ENCODE peak calls at places on chromosomes 7 and 10, in seven cellular contexts. One of them, this sample, is unnamed.

GRCh38 chr10:13099144-13099665 is 758 bp upstream of the OPTN start:
- DNase-seq in H9: peak
- DNase-seq in mesendoderm: peak
- DNase-seq in IMR-90: peak
- DNase-seq in neuronal stem cell: peak
- DNase-seq in H1: peak
- DNase-seq in trophoblast cell: peak
- DNase-seq in this sample: peak

GRCh38 chr10:31808258-31809218 is 120.1 kb downstream of the ARHGAP12 start:
- DNase-seq in neuronal stem cell: peak
- DNase-seq in mesendoderm: peak
- DNase-seq in H9: no peak
- DNase-seq in IMR-90: peak
- DNase-seq in trophoblast cell: no peak
- DNase-seq in H1: no peak
- DNase-seq in this sample: peak

GRCh38 chr7:151252961-151253691 is 4.6 kb upstream of the SMARCD3 start:
- DNase-seq in trophoblast cell: no peak
- DNase-seq in IMR-90: no peak
- DNase-seq in H1: peak
- DNase-seq in mesendoderm: peak
- DNase-seq in H9: no peak
- DNase-seq in neuronal stem cell: peak
- DNase-seq in this sample: peak

GRCh38 chr7:36710186-36710813 is 14.0 kb downstream of the AOAH start:
- DNase-seq in H1: no peak
- DNase-seq in mesendoderm: no peak
- DNase-seq in IMR-90: no peak
- DNase-seq in neuronal stem cell: no peak
- DNase-seq in trophoblast cell: no peak
- DNase-seq in H9: no peak
- DNase-seq in this sample: no peak

GRCh38 chr10:124027306-124028050 is 65.9 kb downstream of the CHST15 start:
- DNase-seq in trophoblast cell: no peak
- DNase-seq in neuronal stem cell: no peak
- DNase-seq in mesendoderm: no peak
- DNase-seq in H9: no peak
- DNase-seq in H1: no peak
- DNase-seq in IMR-90: no peak
- DNase-seq in this sample: no peak

GRCh38 chr10:11993834-11994468 is 48.7 kb downstream of the UPF2 start:
- DNase-seq in mesendoderm: no peak
- DNase-seq in neuronal stem cell: no peak
- DNase-seq in trophoblast cell: no peak
- DNase-seq in H9: no peak
- DNase-seq in H1: no peak
- DNase-seq in IMR-90: no peak
- DNase-seq in this sample: no peak

GRCh38 chr7:94874036-94874745 is 33.2 kb upstream of the PPP1R9A start:
- DNase-seq in H9: no peak
- DNase-seq in H1: no peak
- DNase-seq in trophoblast cell: peak
- DNase-seq in mesendoderm: no peak
- DNase-seq in neuronal stem cell: no peak
- DNase-seq in IMR-90: no peak
- DNase-seq in this sample: no peak

GRCh38 chr10:86914734-86915133 is 42.7 kb downstream of the MMRN2 start:
- DNase-seq in trophoblast cell: no peak
- DNase-seq in H9: no peak
- DNase-seq in neuronal stem cell: no peak
- DNase-seq in H1: no peak
- DNase-seq in mesendoderm: no peak
- DNase-seq in IMR-90: peak
- DNase-seq in this sample: peak

GRCh38 chr7:38727184-38727940 is 96.2 kb upstream of the AMPH start:
- DNase-seq in H1: no peak
- DNase-seq in IMR-90: no peak
- DNase-seq in H9: no peak
- DNase-seq in neuronal stem cell: no peak
- DNase-seq in trophoblast cell: no peak
- DNase-seq in mesendoderm: no peak
- DNase-seq in this sample: no peak

GRCh38 chr7:17031903-17032551 is 150.2 kb upstream of the AGR3 start:
- DNase-seq in neuronal stem cell: no peak
- DNase-seq in trophoblast cell: no peak
- DNase-seq in H1: no peak
- DNase-seq in mesendoderm: no peak
- DNase-seq in IMR-90: no peak
- DNase-seq in H9: no peak
- DNase-seq in this sample: no peak

GRCh38 chr10:46286991-46287693 is at the start of gene ANTXRL:
- DNase-seq in IMR-90: no peak
- DNase-seq in H9: no peak
- DNase-seq in trophoblast cell: no peak
- DNase-seq in H1: no peak
- DNase-seq in neuronal stem cell: no peak
- DNase-seq in mesendoderm: no peak
- DNase-seq in this sample: no peak

GRCh38 chr7:85396676-85397075 is 209.8 kb upstream of the SEMA3D start:
- DNase-seq in mesendoderm: no peak
- DNase-seq in H9: peak
- DNase-seq in H1: no peak
- DNase-seq in trophoblast cell: no peak
- DNase-seq in neuronal stem cell: no peak
- DNase-seq in IMR-90: no peak
- DNase-seq in this sample: no peak

GRCh38 chr10:16566202-16566805 is 44.6 kb upstream of the C1QL3 start:
- DNase-seq in trophoblast cell: no peak
- DNase-seq in neuronal stem cell: no peak
- DNase-seq in IMR-90: no peak
- DNase-seq in H9: no peak
- DNase-seq in mesendoderm: no peak
- DNase-seq in H1: no peak
- DNase-seq in this sample: no peak

GRCh38 chr10:59361659-59362183 is 628 bp downstream of the FAM13C start:
- DNase-seq in neuronal stem cell: no peak
- DNase-seq in H1: no peak
- DNase-seq in IMR-90: peak
- DNase-seq in trophoblast cell: no peak
- DNase-seq in H9: no peak
- DNase-seq in mesendoderm: peak
- DNase-seq in this sample: peak

GRCh38 chr10:7302393-7303054 is 108.3 kb downstream of the SFMBT2 start:
- DNase-seq in H1: no peak
- DNase-seq in mesendoderm: no peak
- DNase-seq in neuronal stem cell: peak
- DNase-seq in trophoblast cell: no peak
- DNase-seq in IMR-90: peak
- DNase-seq in H9: no peak
- DNase-seq in this sample: peak

GRCh38 chr10:108782411-108782810 is 1140.9 kb downstream of the XPNPEP1 start:
- DNase-seq in neuronal stem cell: no peak
- DNase-seq in mesendoderm: no peak
- DNase-seq in H1: no peak
- DNase-seq in trophoblast cell: no peak
- DNase-seq in H9: no peak
- DNase-seq in IMR-90: no peak
- DNase-seq in this sample: no peak

GRCh38 chr7:148664319-148664718 is 34.4 kb upstream of the CUL1 start:
- DNase-seq in H9: no peak
- DNase-seq in trophoblast cell: no peak
- DNase-seq in neuronal stem cell: no peak
- DNase-seq in H1: no peak
- DNase-seq in mesendoderm: no peak
- DNase-seq in IMR-90: peak
- DNase-seq in this sample: peak

GRCh38 chr10:15306881-15307280 is 64.2 kb downstream of the FAM171A1 start:
- DNase-seq in mesendoderm: no peak
- DNase-seq in IMR-90: no peak
- DNase-seq in neuronal stem cell: no peak
- DNase-seq in H9: no peak
- DNase-seq in H1: no peak
- DNase-seq in trophoblast cell: no peak
- DNase-seq in this sample: no peak

GRCh38 chr7:150388709-150389531 is 9.8 kb downstream of the ZNF775 start:
- DNase-seq in H9: peak
- DNase-seq in IMR-90: peak
- DNase-seq in mesendoderm: peak
- DNase-seq in trophoblast cell: no peak
- DNase-seq in neuronal stem cell: no peak
- DNase-seq in H1: no peak
- DNase-seq in this sample: no peak

GRCh38 chr10:71840177-71840711 is 10.8 kb downstream of the PSAP start:
- DNase-seq in IMR-90: peak
- DNase-seq in H1: peak
- DNase-seq in neuronal stem cell: peak
- DNase-seq in mesendoderm: peak
- DNase-seq in H9: peak
- DNase-seq in trophoblast cell: peak
- DNase-seq in this sample: peak

GRCh38 chr10:111598433-111599059 is 521.7 kb downstream of the ADRA2A start:
- DNase-seq in neuronal stem cell: peak
- DNase-seq in H1: peak
- DNase-seq in trophoblast cell: peak
- DNase-seq in H9: peak
- DNase-seq in IMR-90: peak
- DNase-seq in mesendoderm: peak
- DNase-seq in this sample: peak

GRCh38 chr10:87658858-87659555 is 671 bp upstream of the PAPSS2 start:
- DNase-seq in mesendoderm: peak
- DNase-seq in IMR-90: peak
- DNase-seq in H9: peak
- DNase-seq in H1: peak
- DNase-seq in trophoblast cell: no peak
- DNase-seq in neuronal stem cell: no peak
- DNase-seq in this sample: peak

GRCh38 chr7:128831994-128832879 is 2.0 kb downstream of the FLNC start:
- DNase-seq in trophoblast cell: no peak
- DNase-seq in IMR-90: peak
- DNase-seq in H1: peak
- DNase-seq in H9: peak
- DNase-seq in mesendoderm: peak
- DNase-seq in neuronal stem cell: peak
- DNase-seq in this sample: peak

GRCh38 chr10:53579773-53580172 is 807.2 kb upstream of the MBL2 start:
- DNase-seq in neuronal stem cell: no peak
- DNase-seq in trophoblast cell: no peak
- DNase-seq in H9: no peak
- DNase-seq in IMR-90: no peak
- DNase-seq in H1: no peak
- DNase-seq in mesendoderm: no peak
- DNase-seq in this sample: no peak

DNA sequence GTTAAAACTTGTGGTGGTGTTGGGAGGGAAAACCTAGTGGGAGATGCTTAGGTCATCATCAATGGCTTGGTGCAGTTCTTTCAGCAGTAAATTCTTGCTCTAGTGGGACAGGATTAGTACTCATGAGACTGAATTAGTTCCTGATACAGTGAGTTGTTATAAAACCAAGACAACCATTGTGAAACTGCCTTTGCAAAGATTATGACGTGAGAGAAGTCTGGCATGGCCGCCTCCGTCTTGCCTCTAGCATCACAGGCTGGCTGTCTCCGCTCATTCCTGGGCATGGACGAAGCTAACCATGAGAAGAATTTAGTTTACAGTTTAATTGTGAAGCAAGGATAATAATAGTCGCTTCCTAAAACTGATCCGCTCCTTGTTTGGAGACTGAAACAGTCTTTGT is 186.4 kb downstream of the KIF20B start:
- DNase-seq in trophoblast cell: no peak
- DNase-seq in IMR-90: no peak
- DNase-seq in mesendoderm: no peak
- DNase-seq in H9: no peak
- DNase-seq in H1: no peak
- DNase-seq in neuronal stem cell: no peak
- DNase-seq in this sample: no peak
- H3K23ac ChIP-seq in trophoblast cell: no peak
- H3K23ac ChIP-seq in IMR-90: no peak
- H3K23ac ChIP-seq in mesendoderm: no peak
- H3K23ac ChIP-seq in H9: no peak
- H3K23ac ChIP-seq in H1: no peak
- H3K23ac ChIP-seq in neuronal stem cell: no peak
- H3K23ac ChIP-seq in this sample: no peak

GRCh38 chr10:92074126-92074887 is 150.7 kb downstream of the BTAF1 start:
- DNase-seq in H1: no peak
- DNase-seq in neuronal stem cell: no peak
- DNase-seq in trophoblast cell: no peak
- DNase-seq in IMR-90: peak
- DNase-seq in mesendoderm: no peak
- DNase-seq in H9: no peak
- DNase-seq in this sample: peak
- H3K23ac ChIP-seq in H1: no peak
- H3K23ac ChIP-seq in neuronal stem cell: no peak
- H3K23ac ChIP-seq in trophoblast cell: no peak
- H3K23ac ChIP-seq in IMR-90: no peak
- H3K23ac ChIP-seq in mesendoderm: no peak
- H3K23ac ChIP-seq in H9: no peak
- H3K23ac ChIP-seq in this sample: no peak

DNA sequence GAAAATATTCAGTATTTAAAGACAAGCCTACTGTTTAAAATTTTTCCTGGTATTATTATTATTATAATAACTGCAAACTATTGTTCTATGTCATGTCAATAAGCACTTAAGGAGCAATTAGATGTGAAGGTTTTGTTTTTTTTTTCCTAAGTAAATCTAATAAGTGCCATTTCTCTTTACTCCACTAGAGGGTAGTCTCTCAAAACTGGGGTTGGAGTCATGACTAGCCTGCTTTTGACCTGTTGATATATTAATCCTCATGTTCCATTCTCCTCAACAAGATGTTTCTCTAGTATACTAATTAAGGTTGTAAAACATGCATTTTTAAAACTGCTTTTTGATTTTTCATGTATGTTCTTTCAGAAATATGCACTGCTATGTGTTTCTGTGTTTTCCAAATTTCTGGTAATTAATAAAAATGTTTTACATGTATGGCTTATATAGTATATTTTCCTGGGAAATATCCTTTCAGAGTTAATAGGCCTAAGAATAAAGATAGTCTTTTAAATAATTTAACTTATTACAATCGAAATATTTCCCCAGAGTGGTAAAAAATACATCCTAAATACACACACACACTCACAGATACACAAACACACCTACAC is 1.0 kb upstream of the LRRN3 start:
- DNase-seq in H9: no peak
- DNase-seq in IMR-90: peak
- DNase-seq in trophoblast cell: no peak
- DNase-seq in H1: no peak
- DNase-seq in neuronal stem cell: no peak
- DNase-seq in mesendoderm: peak
- DNase-seq in this sample: peak
- H3K23ac ChIP-seq in H9: no peak
- H3K23ac ChIP-seq in IMR-90: no peak
- H3K23ac ChIP-seq in trophoblast cell: no peak
- H3K23ac ChIP-seq in H1: no peak
- H3K23ac ChIP-seq in neuronal stem cell: no peak
- H3K23ac ChIP-seq in mesendoderm: no peak
- H3K23ac ChIP-seq in this sample: no peak

DNA sequence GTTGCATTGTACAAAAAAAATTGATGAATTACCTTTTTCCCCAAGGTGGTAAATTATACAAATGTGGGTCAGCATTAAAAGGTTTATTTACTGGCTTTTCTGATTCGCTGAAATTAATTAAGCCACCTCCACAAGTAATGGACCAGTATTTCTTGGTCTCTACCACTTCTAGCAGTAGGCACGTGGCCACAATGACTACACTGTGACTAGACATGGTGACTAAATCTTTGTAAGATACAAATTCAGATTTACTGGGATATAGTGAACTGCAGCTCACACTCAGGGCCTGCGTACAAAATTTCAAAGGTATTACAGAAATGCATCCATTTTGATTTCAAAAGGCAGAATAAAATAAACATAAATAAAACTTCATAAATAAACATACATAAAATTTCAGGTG is 10.9 kb downstream of the HPSE2 start:
- DNase-seq in mesendoderm: no peak
- DNase-seq in IMR-90: no peak
- DNase-seq in H9: no peak
- DNase-seq in H1: no peak
- DNase-seq in trophoblast cell: no peak
- DNase-seq in neuronal stem cell: no peak
- DNase-seq in this sample: no peak
- H3K23ac ChIP-seq in mesendoderm: no peak
- H3K23ac ChIP-seq in IMR-90: no peak
- H3K23ac ChIP-seq in H9: no peak
- H3K23ac ChIP-seq in H1: no peak
- H3K23ac ChIP-seq in trophoblast cell: no peak
- H3K23ac ChIP-seq in neuronal stem cell: no peak
- H3K23ac ChIP-seq in this sample: no peak

This sample was measured in mesenchymal stem cell.